ENCODE peak calls at places on chromosomes 12 and 14, in eight cellular contexts. One of them, this sample, is unnamed.

GRCh38 chr14:22882529-22883190 is 362 bp upstream of the REM2 start:
- DNase-seq in left lobe of liver: no peak
- DNase-seq in foreskin fibroblast: no peak
- DNase-seq in Kasumi-1: no peak
- DNase-seq in GM23248: peak
- DNase-seq in colonic mucosa: peak
- DNase-seq in brain microvascular endothelial cell: peak
- DNase-seq in T-helper 2 cell: no peak
- DNase-seq in this sample: peak

GRCh38 chr14:51513281-51513680 is 138.4 kb upstream of the FRMD6 start:
- DNase-seq in left lobe of liver: no peak
- DNase-seq in foreskin fibroblast: no peak
- DNase-seq in Kasumi-1: no peak
- DNase-seq in GM23248: no peak
- DNase-seq in colonic mucosa: no peak
- DNase-seq in brain microvascular endothelial cell: no peak
- DNase-seq in T-helper 2 cell: no peak
- DNase-seq in this sample: no peak

GRCh38 chr12:55850893-55851292 is 8.2 kb upstream of the MMP19 start:
- DNase-seq in left lobe of liver: no peak
- DNase-seq in foreskin fibroblast: peak
- DNase-seq in Kasumi-1: no peak
- DNase-seq in GM23248: peak
- DNase-seq in colonic mucosa: no peak
- DNase-seq in brain microvascular endothelial cell: peak
- DNase-seq in T-helper 2 cell: no peak
- DNase-seq in this sample: no peak

GRCh38 chr12:100984821-100985220 is 190.2 kb downstream of the ANO4 start:
- DNase-seq in left lobe of liver: no peak
- DNase-seq in foreskin fibroblast: peak
- DNase-seq in Kasumi-1: no peak
- DNase-seq in GM23248: peak
- DNase-seq in colonic mucosa: no peak
- DNase-seq in brain microvascular endothelial cell: no peak
- DNase-seq in T-helper 2 cell: no peak
- DNase-seq in this sample: no peak

GRCh38 chr12:40650038-40650704 is 42.1 kb upstream of the CNTN1 start:
- DNase-seq in left lobe of liver: no peak
- DNase-seq in foreskin fibroblast: no peak
- DNase-seq in Kasumi-1: no peak
- DNase-seq in GM23248: no peak
- DNase-seq in colonic mucosa: no peak
- DNase-seq in brain microvascular endothelial cell: no peak
- DNase-seq in T-helper 2 cell: no peak
- DNase-seq in this sample: no peak

GRCh38 chr12:94312388-94312787 is 147.3 kb downstream of the CEP83 start:
- DNase-seq in left lobe of liver: no peak
- DNase-seq in foreskin fibroblast: no peak
- DNase-seq in Kasumi-1: no peak
- DNase-seq in GM23248: no peak
- DNase-seq in colonic mucosa: no peak
- DNase-seq in brain microvascular endothelial cell: no peak
- DNase-seq in T-helper 2 cell: no peak
- DNase-seq in this sample: no peak

GRCh38 chr12:122839907-122840554 is 4.8 kb downstream of the HIP1R start:
- DNase-seq in left lobe of liver: no peak
- DNase-seq in foreskin fibroblast: no peak
- DNase-seq in Kasumi-1: no peak
- DNase-seq in GM23248: peak
- DNase-seq in colonic mucosa: no peak
- DNase-seq in brain microvascular endothelial cell: no peak
- DNase-seq in T-helper 2 cell: no peak
- DNase-seq in this sample: peak

GRCh38 chr12:77837876-77838291 is 7.2 kb downstream of the NAV3 start:
- DNase-seq in left lobe of liver: no peak
- DNase-seq in foreskin fibroblast: no peak
- DNase-seq in Kasumi-1: no peak
- DNase-seq in GM23248: no peak
- DNase-seq in colonic mucosa: no peak
- DNase-seq in brain microvascular endothelial cell: no peak
- DNase-seq in T-helper 2 cell: no peak
- DNase-seq in this sample: no peak

GRCh38 chr14:68089146-68089715 is 269.7 kb downstream of the RAD51B start:
- DNase-seq in left lobe of liver: no peak
- DNase-seq in foreskin fibroblast: no peak
- DNase-seq in Kasumi-1: no peak
- DNase-seq in GM23248: peak
- DNase-seq in colonic mucosa: no peak
- DNase-seq in brain microvascular endothelial cell: peak
- DNase-seq in T-helper 2 cell: no peak
- DNase-seq in this sample: no peak

GRCh38 chr12:93148412-93148811 is 219.3 kb upstream of the EEA1 start:
- DNase-seq in left lobe of liver: no peak
- DNase-seq in foreskin fibroblast: no peak
- DNase-seq in Kasumi-1: no peak
- DNase-seq in GM23248: no peak
- DNase-seq in colonic mucosa: no peak
- DNase-seq in brain microvascular endothelial cell: no peak
- DNase-seq in T-helper 2 cell: no peak
- DNase-seq in this sample: no peak

GRCh38 chr14:68549966-68550705 is 242.7 kb downstream of the ZFP36L1 start:
- DNase-seq in left lobe of liver: no peak
- DNase-seq in foreskin fibroblast: peak
- DNase-seq in Kasumi-1: no peak
- DNase-seq in GM23248: no peak
- DNase-seq in colonic mucosa: no peak
- DNase-seq in brain microvascular endothelial cell: no peak
- DNase-seq in T-helper 2 cell: no peak
- DNase-seq in this sample: no peak

GRCh38 chr12:24770851-24771250 is 178.1 kb downstream of the BCAT1 start:
- DNase-seq in left lobe of liver: no peak
- DNase-seq in foreskin fibroblast: peak
- DNase-seq in Kasumi-1: no peak
- DNase-seq in GM23248: peak
- DNase-seq in colonic mucosa: no peak
- DNase-seq in brain microvascular endothelial cell: peak
- DNase-seq in T-helper 2 cell: no peak
- DNase-seq in this sample: no peak

GRCh38 chr14:87785868-87786267 is 207.1 kb downstream of the GALC start:
- DNase-seq in left lobe of liver: no peak
- DNase-seq in foreskin fibroblast: no peak
- DNase-seq in Kasumi-1: no peak
- DNase-seq in GM23248: no peak
- DNase-seq in colonic mucosa: no peak
- DNase-seq in brain microvascular endothelial cell: no peak
- DNase-seq in T-helper 2 cell: no peak
- DNase-seq in this sample: no peak

GRCh38 chr14:33062881-33063280 is 124.2 kb downstream of the NPAS3 start:
- DNase-seq in left lobe of liver: no peak
- DNase-seq in foreskin fibroblast: no peak
- DNase-seq in Kasumi-1: no peak
- DNase-seq in GM23248: peak
- DNase-seq in colonic mucosa: no peak
- DNase-seq in brain microvascular endothelial cell: peak
- DNase-seq in T-helper 2 cell: no peak
- DNase-seq in this sample: no peak

GRCh38 chr14:74488788-74489397 is 4.2 kb downstream of the NPC2 start:
- DNase-seq in left lobe of liver: no peak
- DNase-seq in foreskin fibroblast: peak
- DNase-seq in Kasumi-1: no peak
- DNase-seq in GM23248: peak
- DNase-seq in colonic mucosa: no peak
- DNase-seq in brain microvascular endothelial cell: no peak
- DNase-seq in T-helper 2 cell: no peak
- DNase-seq in this sample: no peak

GRCh38 chr14:104587641-104588040 is 8.1 kb downstream of the C14orf180 start:
- DNase-seq in left lobe of liver: no peak
- DNase-seq in foreskin fibroblast: no peak
- DNase-seq in Kasumi-1: no peak
- DNase-seq in GM23248: no peak
- DNase-seq in colonic mucosa: no peak
- DNase-seq in brain microvascular endothelial cell: no peak
- DNase-seq in T-helper 2 cell: no peak
- DNase-seq in this sample: no peak

GRCh38 chr12:30764251-30764650 is 9.5 kb upstream of the CAPRIN2 start:
- DNase-seq in left lobe of liver: no peak
- DNase-seq in foreskin fibroblast: no peak
- DNase-seq in Kasumi-1: no peak
- DNase-seq in GM23248: no peak
- DNase-seq in colonic mucosa: no peak
- DNase-seq in brain microvascular endothelial cell: no peak
- DNase-seq in T-helper 2 cell: no peak
- DNase-seq in this sample: no peak

GRCh38 chr14:101502761-101503392 is 58.4 kb upstream of the DIO3 start:
- DNase-seq in left lobe of liver: no peak
- DNase-seq in foreskin fibroblast: no peak
- DNase-seq in Kasumi-1: no peak
- DNase-seq in GM23248: no peak
- DNase-seq in colonic mucosa: no peak
- DNase-seq in brain microvascular endothelial cell: no peak
- DNase-seq in T-helper 2 cell: no peak
- DNase-seq in this sample: peak

GRCh38 chr14:85214471-85214870 is 315.5 kb upstream of the FLRT2 start:
- DNase-seq in left lobe of liver: no peak
- DNase-seq in foreskin fibroblast: no peak
- DNase-seq in Kasumi-1: no peak
- DNase-seq in GM23248: peak
- DNase-seq in colonic mucosa: no peak
- DNase-seq in brain microvascular endothelial cell: peak
- DNase-seq in T-helper 2 cell: no peak
- DNase-seq in this sample: no peak

GRCh38 chr14:60655114-60655897 is 6.0 kb upstream of the SIX1 start:
- DNase-seq in left lobe of liver: no peak
- DNase-seq in foreskin fibroblast: no peak
- DNase-seq in Kasumi-1: no peak
- DNase-seq in GM23248: no peak
- DNase-seq in colonic mucosa: no peak
- DNase-seq in brain microvascular endothelial cell: no peak
- DNase-seq in T-helper 2 cell: no peak
- DNase-seq in this sample: no peak

GRCh38 chr14:76181546-76181945 is 29.8 kb downstream of the GPATCH2L start:
- DNase-seq in left lobe of liver: no peak
- DNase-seq in foreskin fibroblast: no peak
- DNase-seq in Kasumi-1: peak
- DNase-seq in GM23248: peak
- DNase-seq in colonic mucosa: no peak
- DNase-seq in brain microvascular endothelial cell: no peak
- DNase-seq in T-helper 2 cell: no peak
- DNase-seq in this sample: no peak

This sample was measured in osteoblast.